ENCODE peak calls at places on chromosomes 1 and 21, in four cellular contexts. F is GM23248, O is hepatocyte, G is HCT116. D is an unnamed sample. For H3K79me2, the result is how much of the 10 kb centered on the place peaks cover.

GRCh38 chr1:160074865-160075264 is 4.9 kb upstream of the KCNJ10 start:
- DNase-seq in F (no peak), O (no peak), G (no peak), D (no peak)

GRCh38 chr1:85801520-85801919 is 93.3 kb upstream of the ZNHIT6 start:
- DNase-seq in F (peak), O (no peak), G (no peak), D (peak)

GRCh38 chr1:1254667-1254998 is 8.1 kb upstream of the C1QTNF12 start:
- DNase-seq in F (no peak), O (no peak), G (no peak), D (peak)

GRCh38 chr1:112877741-112878140 is 78.3 kb downstream of the SLC16A1 start:
- DNase-seq in F (peak), O (no peak), G (no peak), D (no peak)

GRCh38 chr1:43039228-43040055 is 80.8 kb upstream of the SLC2A1 start:
- DNase-seq in F (no peak), O (peak), G (no peak), D (no peak)

GRCh38 chr1:62687903-62688686 is at the start of gene DOCK7:
- DNase-seq in F (peak), O (peak), G (peak), D (peak)

GRCh38 chr1:182217071-182217470 is 155.6 kb upstream of the ZNF648 start:
- DNase-seq in F (peak), O (no peak), G (peak), D (peak)

GRCh38 chr1:165894591-165894990 is 67.2 kb downstream of the UCK2 start:
- DNase-seq in F (peak), O (no peak), G (no peak), D (no peak)

GRCh38 chr1:64062941-64063581 is 140.4 kb upstream of the UBE2U start:
- DNase-seq in F (peak), O (no peak), G (no peak), D (peak)

GRCh38 chr1:232367293-232367692 is 262.6 kb downstream of the SIPA1L2 start:
- DNase-seq in F (no peak), O (peak), G (no peak), D (no peak)

GRCh38 chr1:77889240-77889637 is 815 bp downstream of the NEXN start:
- DNase-seq in F (peak), O (peak), G (no peak), D (peak)

GRCh38 chr1:2025491-2025981 is 6.4 kb downstream of the GABRD start:
- DNase-seq in F (no peak), O (no peak), G (no peak), D (no peak)

GRCh38 chr1:15966081-15966955 is 9.6 kb downstream of the ZBTB17 start:
- DNase-seq in F (peak), O (no peak), G (no peak), D (peak)

GRCh38 chr1:22328331-22329170 is 123.1 kb upstream of the ZBTB40 start:
- DNase-seq in F (no peak), O (no peak), G (no peak), D (no peak)

GRCh38 chr21:35324372-35325220 is 275.5 kb upstream of the RUNX1 start:
- DNase-seq in F (peak), O (peak), G (no peak), D (peak)

GRCh38 chr1:57423135-57424131 is at the start of gene DAB1:
- DNase-seq in F (peak), O (peak), G (no peak), D (peak)

GRCh38 chr1:156896490-156897033 is 3.0 kb downstream of the PEAR1 start:
- DNase-seq in F (peak), O (peak), G (peak), D (peak)

GRCh38 chr21:45613396-45613795 is 30.1 kb upstream of the PCBP3 start:
- DNase-seq in F (no peak), O (no peak), G (no peak), D (no peak)

GRCh38 chr21:45613881-45614280 is 29.6 kb upstream of the PCBP3 start:
- DNase-seq in F (no peak), O (no peak), G (no peak), D (no peak)

GRCh38 chr21:45617021-45617930 is 26.2 kb upstream of the PCBP3 start:
- DNase-seq in F (no peak), O (no peak), G (no peak), D (no peak)

GRCh38 chr21:45612096-45613019 is 31.2 kb upstream of the PCBP3 start:
- DNase-seq in F (peak), O (no peak), G (no peak), D (peak)

GRCh38 chr21:45615145-45615711 is 28.3 kb upstream of the PCBP3 start:
- DNase-seq in F (peak), O (no peak), G (no peak), D (peak)
- TF ChIP-seq EZH2 in F (no peak), O (no peak), G (no peak), D (no peak)

DNA sequence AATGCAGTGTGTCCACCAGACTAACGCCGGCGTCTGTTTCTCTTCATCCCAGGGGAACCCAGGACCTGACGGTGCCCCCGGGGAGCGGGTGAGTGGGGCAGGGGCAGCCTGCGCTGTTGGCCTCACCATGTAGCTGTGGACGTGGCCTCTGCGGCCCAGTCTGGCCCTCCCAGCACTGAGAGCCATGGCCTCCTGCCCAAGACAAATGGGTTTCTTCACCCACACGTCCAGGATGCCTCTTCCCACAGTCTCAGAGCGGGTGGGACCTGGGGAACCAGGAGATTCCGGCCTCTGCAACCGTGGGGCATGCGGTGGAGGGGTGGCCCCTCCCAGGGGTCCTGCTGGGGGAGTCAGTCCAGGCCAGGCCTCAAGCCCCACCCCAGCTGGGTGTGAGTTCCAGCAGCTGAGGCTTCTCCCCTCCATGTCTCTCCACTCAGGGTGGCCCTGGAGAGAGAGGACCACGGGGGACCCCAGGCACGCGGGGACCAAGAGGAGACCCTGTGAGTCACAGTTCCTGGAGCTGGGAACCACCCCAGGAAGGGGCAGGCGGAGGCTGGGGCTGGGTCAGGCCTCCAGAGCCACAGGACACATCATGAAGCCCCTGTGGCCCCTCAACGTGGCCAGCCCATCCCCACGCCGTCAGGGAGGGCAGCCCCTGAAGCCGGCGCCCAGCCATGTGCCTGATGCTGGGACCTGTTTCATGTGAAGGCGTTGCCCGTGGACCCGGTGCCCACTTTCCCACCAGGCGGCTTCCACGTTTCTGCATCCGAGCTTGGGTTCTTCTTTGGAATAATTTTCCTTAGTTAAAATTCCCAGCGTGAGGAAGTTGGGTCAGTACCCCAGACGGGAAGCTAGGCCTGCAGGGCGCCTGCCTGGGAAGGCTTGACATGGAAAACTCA is 11.0 kb downstream of the COL6A1 start:
- DNase-seq in F (peak), O (no peak), G (no peak), D (no peak)
- H3K79me2 ChIP-seq in F (half or more), O (under half), G (under half), D (half or more)

DNA sequence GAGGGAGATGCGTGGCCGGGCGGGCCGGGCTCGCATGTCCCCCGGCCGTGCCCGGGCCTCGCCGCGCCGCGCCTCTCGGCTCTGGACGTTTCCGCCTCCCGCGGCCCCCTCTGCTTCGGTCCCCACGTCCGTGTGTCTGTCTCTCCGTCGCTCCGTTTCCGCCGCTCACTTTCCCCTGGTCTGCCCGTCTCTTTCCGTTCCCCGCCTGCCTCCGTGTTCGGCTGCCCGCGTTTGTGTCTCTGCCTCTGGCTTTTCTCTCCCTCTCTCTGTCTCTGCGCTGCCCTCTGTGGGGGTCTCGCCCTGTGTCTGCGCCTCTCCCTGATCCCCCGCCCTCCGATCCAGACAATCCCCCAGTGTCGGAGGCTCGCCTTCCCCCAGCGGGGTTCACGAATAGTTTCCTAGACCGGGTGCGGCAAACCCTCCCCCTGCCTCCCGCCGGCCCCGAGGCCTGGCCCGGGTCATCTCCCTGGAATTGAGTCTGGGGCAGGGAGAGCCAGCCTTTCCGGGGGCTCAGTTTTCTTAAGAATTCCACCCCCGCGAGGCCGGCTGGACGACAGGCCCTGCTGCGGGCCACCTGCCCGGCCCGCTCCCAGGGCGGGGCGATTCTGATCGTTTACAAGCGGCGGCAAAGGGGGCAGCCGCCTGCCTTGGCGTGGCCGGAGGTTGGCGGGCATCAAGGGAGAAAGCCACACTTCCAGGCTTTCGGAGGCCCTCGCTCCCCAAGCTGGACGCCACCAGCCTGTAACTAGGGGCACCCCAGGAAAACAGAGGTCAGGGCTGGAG is 841 bp downstream of the NBL1 start:
- DNase-seq in F (peak), O (peak), G (no peak), D (no peak)
- TF ChIP-seq EZH2 in F (no peak), O (peak), G (no peak), D (no peak)

DNA sequence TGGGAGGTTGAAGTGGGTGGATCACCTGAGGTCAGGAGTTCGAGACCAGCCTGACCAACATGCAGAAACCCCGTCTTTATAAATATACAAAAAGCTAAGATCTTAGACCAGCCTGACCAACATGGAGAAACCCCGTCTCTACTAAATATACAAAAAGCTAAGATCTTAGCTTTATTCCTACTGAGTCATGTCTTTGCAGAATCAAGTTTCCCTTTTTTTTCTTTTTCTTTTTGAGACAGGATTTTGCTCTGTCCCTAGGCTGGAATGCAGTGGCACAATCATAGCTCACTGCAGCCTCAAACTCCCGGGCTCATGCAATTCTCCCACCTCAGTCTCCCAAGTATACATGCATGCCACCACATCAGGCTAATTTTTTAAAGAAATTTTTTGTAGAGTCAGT is 21.4 kb downstream of the KDM5B start:
- DNase-seq in F (no peak), O (no peak), G (no peak), D (no peak)
- H3K79me2 ChIP-seq in F (half or more), O (half or more), G (under half), D (half or more)

DNA sequence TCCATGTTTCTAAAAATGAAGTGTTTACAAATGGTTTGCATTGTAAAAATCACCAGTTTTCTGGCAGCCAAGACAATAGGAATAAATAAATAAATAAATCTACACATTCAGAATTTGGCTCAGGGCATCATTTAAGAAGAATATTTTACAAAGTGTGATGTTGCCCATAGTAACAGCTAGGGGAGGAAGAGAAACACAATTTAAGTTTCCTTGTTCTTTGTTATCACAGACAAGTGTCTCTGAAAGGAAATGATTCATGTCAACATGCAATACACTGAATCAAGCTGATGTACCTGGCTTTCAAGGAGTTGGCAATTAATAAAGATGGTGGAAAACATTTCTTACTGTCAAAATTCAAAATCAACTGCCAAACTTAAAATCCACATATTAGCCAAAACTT is 74.7 kb downstream of the LHX8 start:
- DNase-seq in F (no peak), O (no peak), G (no peak), D (no peak)
- TF ChIP-seq EZH2 in F (no peak), O (no peak), G (no peak), D (no peak)

D was measured in astrocyte.